ENCODE peak calls at places on chromosomes 5 and 9, in six cellular contexts. P is HT-29, E is HTR-8/SVneo, A is SHP77 treated with DMSO at 0.1 percent for 48 hours, T is myocyte, W is HepG2. N is an unnamed sample.
A peak's percentile ranks its signal among the peaks of the same experiment; 100 is the strongest.

GRCh38 chr5:173974688-173975239 is 14.2 kb upstream of the C5orf47 start:
- DNase-seq in E (no peak), A (no peak), W (no peak), T (no peak), P (no peak), N (no peak)

GRCh38 chr5:97006454-97006853 is 70.6 kb downstream of the LNPEP start:
- DNase-seq in A (no peak), E (no peak), P (no peak), W (no peak), T (no peak), N (no peak)

GRCh38 chr9:113687680-113688371 is 188.3 kb upstream of the ZNF618 start:
- DNase-seq in T (no peak), E (no peak), W (no peak), P (no peak), A (no peak), N (no peak)

GRCh38 chr9:80204054-80204453 is 632.3 kb downstream of the TLE4 start:
- DNase-seq in P (no peak), E (no peak), T (no peak), W (no peak), A (no peak), N (no peak)

GRCh38 chr5:164002214-164002613 is 496.8 kb downstream of the MAT2B start:
- DNase-seq in T (no peak), W (no peak), A (no peak), E (peak; percentile 10), P (no peak), N (no peak)

GRCh38 chr9:36328798-36329411 is 70.7 kb upstream of the GNE start:
- DNase-seq in P (peak; percentile 84), E (peak; percentile 72), W (peak; percentile 70), A (no peak), T (peak; percentile 78), N (peak; percentile 80)

GRCh38 chr5:157389103-157389502 is 70.9 kb upstream of the NIPAL4 start:
- DNase-seq in P (no peak), T (no peak), A (no peak), E (no peak), W (no peak), N (no peak)

GRCh38 chr5:58985311-58985710 is 402.4 kb downstream of the RAB3C start:
- DNase-seq in E (no peak), A (no peak), P (no peak), T (no peak), W (no peak), N (no peak)

GRCh38 chr5:91361055-91361701 is 21.9 kb downstream of the ARRDC3 start:
- DNase-seq in P (no peak), A (no peak), T (peak; percentile 86), E (no peak), W (no peak), N (no peak)

GRCh38 chr9:119834064-119834620 is 464.9 kb upstream of the BRINP1 start:
- DNase-seq in T (no peak), W (no peak), P (no peak), E (no peak), A (no peak), N (no peak)

GRCh38 chr5:179795049-179795862 is 1.5 kb downstream of the LTC4S start:
- DNase-seq in W (no peak), P (peak; percentile 51), A (no peak), T (no peak), E (no peak), N (no peak)

GRCh38 chr5:161744276-161744675 is 58.8 kb downstream of the GABRA6 start:
- DNase-seq in W (no peak), T (no peak), P (no peak), E (no peak), A (no peak), N (no peak)

GRCh38 chr5:2148312-2149195 is 265.8 kb upstream of the IRX4 start:
- DNase-seq in T (no peak), A (no peak), E (no peak), P (no peak), W (no peak), N (no peak)

GRCh38 chr9:124251605-124252366 is 6.0 kb upstream of the NEK6 start:
- DNase-seq in T (peak; percentile 75), W (no peak), A (no peak), P (peak; percentile 49), E (peak; percentile 56), N (peak; percentile 88)

GRCh38 chr5:92527311-92528078 is 1053.5 kb downstream of the NR2F1-AS1 start:
- DNase-seq in W (no peak), A (no peak), P (no peak), T (peak; percentile 68), E (no peak), N (no peak)

GRCh38 chr9:101999441-101999840 is 261.0 kb upstream of the GRIN3A start:
- DNase-seq in W (no peak), A (peak; percentile 77), P (no peak), T (no peak), E (no peak), N (no peak)

N was measured in SK-MEL-5.